ENCODE peak calls at places on chromosomes 4 and X, in five cellular contexts. Z is K562, F is HepG2, E is H9, X is HCT116. H is an unnamed sample.

GRCh38 chrX:78708171-78708570 is 39.3 kb upstream of the LPAR4 start:
- DNase-seq in Z (peak; percentile 0), F (peak; percentile 1), E (peak; percentile 46), X (no peak), H (no peak)

GRCh38 chrX:17187301-17187836 is 187.6 kb upstream of the NHS start:
- DNase-seq in Z (no peak), F (no peak), E (no peak), X (no peak), H (no peak)

GRCh38 chrX:133670394-133670793 is 255.1 kb upstream of the GPC4 start:
- DNase-seq in Z (peak; percentile 40), F (no peak), E (no peak), X (peak; percentile 12), H (peak; percentile 12)

GRCh38 chrX:7214251-7214650 is 66.3 kb upstream of the PUDP start:
- DNase-seq in Z (no peak), F (no peak), E (no peak), X (no peak), H (no peak)

GRCh38 chr4:103011378-103012025 is 8.0 kb downstream of the SLC9B1 start:
- DNase-seq in Z (peak; percentile 52), F (no peak), E (no peak), X (no peak), H (no peak)

GRCh38 chr4:174580597-174580996 is 58.3 kb upstream of the HPGD start:
- DNase-seq in Z (no peak), F (no peak), E (no peak), X (no peak), H (no peak)

GRCh38 chr4:120829113-120829831 is 93.3 kb downstream of the PRDM5 start:
- DNase-seq in Z (no peak), F (no peak), E (no peak), X (no peak), H (no peak)

GRCh38 chrX:47560179-47560830 is 700 bp upstream of the ARAF start:
- DNase-seq in Z (no peak), F (no peak), E (no peak), X (no peak), H (no peak)

GRCh38 chrX:134537179-134537945 is 77.4 kb downstream of the HPRT1 start:
- DNase-seq in Z (peak; percentile 47), F (peak; percentile 7), E (no peak), X (peak; percentile 31), H (no peak)

GRCh38 chrX:6377365-6377764 is 148.7 kb upstream of the NLGN4X start:
- DNase-seq in Z (no peak), F (no peak), E (no peak), X (no peak), H (no peak)

GRCh38 chrX:103792916-103793540 is 16.4 kb downstream of the PLP1 start:
- DNase-seq in Z (no peak), F (no peak), E (no peak), X (no peak), H (no peak)

GRCh38 chrX:33138677-33139249 is 72.6 kb downstream of the DMD start:
- DNase-seq in Z (no peak), F (no peak), E (no peak), X (no peak), H (no peak)

DNA sequence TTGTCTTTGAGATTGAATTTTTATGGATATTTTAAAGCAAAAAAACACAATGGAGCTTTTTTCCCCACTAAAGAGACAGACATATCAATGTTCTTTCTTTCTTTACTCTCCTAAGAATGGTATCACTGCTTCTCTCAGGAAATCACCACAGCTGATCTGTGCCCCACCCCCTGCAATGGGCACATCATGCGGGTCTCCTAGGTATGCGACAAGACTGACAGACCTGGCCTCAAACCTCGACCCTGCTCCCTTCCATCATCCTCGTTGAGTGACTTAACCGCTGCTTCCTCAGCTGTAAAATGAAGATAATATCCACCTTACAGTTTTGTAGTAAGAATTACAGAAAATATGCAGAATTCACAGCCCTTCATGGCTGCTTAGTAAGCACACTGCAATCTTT is 58.3 kb downstream of the LEF1 start:
- DNase-seq in Z (no peak), F (no peak), E (no peak), X (no peak), H (no peak)
- TF ChIP-seq CTCF in Z (no peak), F (no peak), E (no peak), X (no peak), H (no peak)

DNA sequence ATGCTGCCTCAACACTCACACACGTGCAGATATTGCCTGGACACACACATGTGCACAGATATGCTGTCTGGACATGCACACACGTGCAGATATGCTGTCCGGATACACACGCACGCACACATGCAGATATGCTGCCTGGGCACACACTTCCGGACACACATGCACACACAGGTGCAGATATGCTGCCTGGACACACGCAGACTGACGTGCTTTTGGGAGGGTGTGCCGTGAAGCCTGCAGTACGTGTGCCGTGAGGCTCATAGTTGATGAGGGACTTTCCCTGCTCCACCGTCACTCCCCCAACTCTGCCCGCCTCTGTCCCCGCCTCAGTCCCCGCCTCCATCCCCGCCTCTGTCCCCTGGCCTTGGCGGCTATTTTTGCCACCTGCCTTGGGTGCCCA is 14.7 kb downstream of the FGFRL1 start:
- DNase-seq in Z (peak; percentile 44), F (no peak), E (peak; percentile 61), X (no peak), H (peak; percentile 65)
- H3K4me2 ChIP-seq in Z (no peak overlapping the region), F (no peak overlapping the region), E (no peak overlapping the region), X (no peak overlapping the region), H (peak overlapping the region; percentile 33)

DNA sequence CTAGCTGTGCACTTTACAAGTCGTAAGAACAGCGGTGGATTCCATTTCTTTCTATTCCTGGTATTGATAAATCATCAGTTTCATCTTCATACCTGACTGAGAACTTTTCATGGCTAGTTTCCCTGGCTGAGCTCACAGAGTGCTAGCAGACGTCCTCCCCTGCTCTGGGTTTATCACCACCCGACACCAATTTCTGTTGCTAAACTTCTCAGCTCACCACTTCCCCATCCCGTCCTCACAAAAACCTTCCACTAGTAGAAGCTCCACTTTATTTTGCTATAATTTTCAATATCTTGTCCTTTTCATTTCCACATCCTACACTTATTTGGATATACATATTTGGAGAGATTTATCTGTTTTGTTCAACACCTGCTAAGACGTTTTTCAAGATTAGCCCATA is 869.4 kb upstream of the FRG1 start:
- DNase-seq in Z (no peak), F (no peak), E (no peak), X (no peak), H (no peak)
- TF ChIP-seq CTCF in Z (no peak), F (no peak), E (no peak), X (no peak), H (no peak)

DNA sequence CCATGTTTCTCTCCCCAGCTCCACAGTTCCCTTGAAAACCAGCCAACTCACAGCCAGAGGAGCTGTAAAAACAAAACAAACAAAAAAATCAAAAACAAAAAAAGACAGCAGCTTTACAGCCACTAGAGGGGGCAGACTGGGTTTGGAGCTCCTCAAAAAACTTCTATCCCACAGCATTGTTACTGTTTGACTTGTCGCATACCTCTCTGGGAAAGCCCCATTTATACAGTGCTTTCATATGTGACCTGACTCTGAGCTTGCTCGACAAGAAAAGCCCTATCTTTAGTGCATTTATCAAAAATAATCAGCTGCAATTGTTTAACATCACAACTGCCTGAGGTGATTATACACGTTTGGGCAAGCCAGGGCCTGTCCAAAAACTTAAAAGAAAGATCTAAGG is 21.6 kb downstream of the TSPAN6 start:
- DNase-seq in Z (peak; percentile 6), F (peak; percentile 57), E (peak; percentile 40), X (peak; percentile 22), H (no peak)
- H3K4me2 ChIP-seq in Z (no peak overlapping the region), F (no peak overlapping the region), E (no peak overlapping the region), X (no peak overlapping the region), H (no peak overlapping the region)

DNA sequence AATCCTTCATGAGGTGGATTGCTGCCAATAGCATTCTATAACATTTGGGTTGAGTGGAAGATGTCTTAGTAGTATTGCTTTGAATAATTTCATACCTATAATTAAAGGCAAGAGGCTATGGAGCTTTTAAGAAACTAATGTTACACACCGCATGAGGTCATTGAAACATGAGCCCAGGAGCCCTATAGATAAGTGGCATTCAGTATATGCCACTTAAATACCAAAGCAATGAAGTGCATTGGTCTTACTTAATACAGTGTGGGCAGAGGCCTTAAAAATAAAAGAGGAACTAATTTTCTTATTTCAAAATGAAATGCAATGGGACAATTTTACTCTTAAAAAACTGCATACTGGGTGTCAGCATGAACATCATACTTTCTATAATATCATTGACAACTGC is 47.5 kb downstream of the SPATA18 start:
- DNase-seq in Z (no peak), F (no peak), E (no peak), X (no peak), H (no peak)
- TF ChIP-seq CTCF in Z (no peak), F (no peak), E (no peak), X (no peak), H (no peak)

DNA sequence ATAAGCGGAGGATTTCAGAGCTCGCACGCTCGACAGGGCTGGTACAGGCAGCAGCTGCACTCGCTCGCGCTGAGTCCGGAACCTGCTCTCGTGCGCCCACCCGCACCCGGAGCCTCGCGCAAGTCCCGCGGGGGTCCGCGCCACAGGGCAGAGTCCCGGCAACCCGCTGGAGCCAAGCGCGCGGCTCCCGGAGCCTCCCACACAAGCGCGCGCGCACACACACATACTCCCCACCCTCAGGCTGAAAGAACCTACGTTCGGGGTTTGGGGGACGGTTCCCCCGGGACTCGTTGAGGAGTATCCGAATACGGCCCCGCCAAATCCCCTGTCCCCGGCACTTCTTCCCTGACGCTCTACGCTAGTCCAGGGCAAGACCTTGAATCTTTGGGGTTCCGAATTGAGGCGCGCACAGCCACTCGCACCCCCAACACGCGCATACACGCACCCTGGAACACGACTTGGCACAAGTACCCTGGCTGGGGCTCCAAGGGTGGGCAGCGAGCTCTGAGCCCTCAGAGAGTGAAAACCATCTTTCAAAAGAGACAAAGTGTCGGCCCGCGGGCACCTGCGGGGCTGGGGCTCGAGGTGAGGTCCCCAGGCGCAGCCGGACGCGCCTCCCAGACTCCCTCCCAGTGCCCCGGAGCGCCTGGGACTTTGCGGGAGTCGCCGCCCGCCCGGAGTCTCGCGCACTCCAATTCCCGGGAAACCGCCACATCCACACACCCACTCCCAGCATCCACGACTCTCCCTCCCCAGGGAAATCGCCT is 942 bp downstream of the ANOS1 start:
- DNase-seq in Z (no peak), F (no peak), E (no peak), X (no peak), H (no peak)
- H3K4me2 ChIP-seq in Z (no peak overlapping the region), F (peak overlapping the region; percentile 47), E (peak overlapping the region; percentile 94), X (no peak overlapping the region), H (no peak overlapping the region)

H was measured in OCI-LY7.